ENCODE peak calls at places on chromosome 2, in eight cellular contexts. A is aorta; H is IMR-90; P is CD8-positive, alpha-beta T cell; S is GM23338; V is astrocyte; N is uterus; I is mesendoderm. X is an unnamed sample. For H3K27me3 and H3K36me3, the result is how much of the 10 kb centered on the place peaks cover.

GRCh38 chr2:239302808-239303557 is 97.8 kb downstream of the HDAC4 start:
- DNase-seq in A (peak), H (no peak), P (no peak), S (no peak), V (no peak), N (peak), I (no peak), X (no peak)

GRCh38 chr2:18792684-18793083 is 203.3 kb upstream of the NT5C1B start:
- DNase-seq in A (no peak), H (no peak), P (no peak), S (no peak), V (no peak), N (no peak), I (no peak), X (no peak)

GRCh38 chr2:233571001-233571400 is 4.4 kb upstream of the USP40 start:
- DNase-seq in A (no peak), H (no peak), P (no peak), S (no peak), V (no peak), N (no peak), I (no peak), X (no peak)

GRCh38 chr2:71070294-71071025 is 2.0 kb downstream of the NAGK start:
- DNase-seq in A (no peak), H (peak), P (no peak), S (peak), V (no peak), N (no peak), I (peak), X (no peak)

GRCh38 chr2:66874411-66874810 is 439.5 kb downstream of the MEIS1 start:
- DNase-seq in A (no peak), H (peak), P (no peak), S (no peak), V (peak), N (no peak), I (no peak), X (no peak)

GRCh38 chr2:199404841-199405240 is 52.9 kb downstream of the SATB2 start:
- DNase-seq in A (no peak), H (peak), P (no peak), S (no peak), V (peak), N (no peak), I (no peak), X (no peak)

GRCh38 chr2:199771948-199772692 is 78.9 kb downstream of the FTCDNL1 start:
- DNase-seq in A (no peak), H (no peak), P (no peak), S (no peak), V (no peak), N (no peak), I (no peak), X (no peak)

GRCh38 chr2:189300917-189301316 is 121.4 kb upstream of the COL5A2 start:
- DNase-seq in A (no peak), H (no peak), P (peak), S (no peak), V (no peak), N (no peak), I (no peak), X (no peak)

GRCh38 chr2:102020596-102021170 is 28.9 kb downstream of the IL1R2 start:
- DNase-seq in A (peak), H (peak), P (peak), S (peak), V (peak), N (peak), I (peak), X (peak)

GRCh38 chr2:7706791-7707190 is 789.6 kb downstream of the RNF144A start:
- DNase-seq in A (no peak), H (no peak), P (no peak), S (no peak), V (no peak), N (no peak), I (no peak), X (peak)

GRCh38 chr2:9538000-9538507 is 17.6 kb downstream of the ADAM17 start:
- DNase-seq in A (no peak), H (peak), P (no peak), S (no peak), V (peak), N (no peak), I (no peak), X (no peak)

GRCh38 chr2:36478332-36478738 is 119.6 kb downstream of the FEZ2 start:
- DNase-seq in A (peak), H (peak), P (no peak), S (no peak), V (peak), N (no peak), I (no peak), X (peak)

GRCh38 chr2:70552501-70553333 is 909 bp downstream of the TGFA start:
- DNase-seq in A (no peak), H (no peak), P (peak), S (peak), V (no peak), N (no peak), I (peak), X (no peak)

GRCh38 chr2:110713508-110714362 is 18.6 kb upstream of the ACOXL start:
- DNase-seq in A (no peak), H (no peak), P (no peak), S (no peak), V (no peak), N (no peak), I (peak), X (no peak)

GRCh38 chr2:38434595-38434994 is 57.5 kb upstream of the ATL2 start:
- DNase-seq in A (no peak), H (no peak), P (no peak), S (no peak), V (no peak), N (no peak), I (no peak), X (no peak)

GRCh38 chr2:196177124-196177523 is 5.7 kb upstream of the STK17B start:
- DNase-seq in A (no peak), H (no peak), P (no peak), S (no peak), V (no peak), N (no peak), I (peak), X (no peak)

GRCh38 chr2:220981926-220982325 is 590.2 kb downstream of the EPHA4 start:
- DNase-seq in A (no peak), H (no peak), P (no peak), S (no peak), V (no peak), N (no peak), I (no peak), X (no peak)

GRCh38 chr2:151943461-151943860 is 115.2 kb upstream of the ARL5A start:
- DNase-seq in A (no peak), H (no peak), P (no peak), S (no peak), V (no peak), N (no peak), I (no peak), X (no peak)

GRCh38 chr2:94982661-94983060 is 42.8 kb upstream of the MAL start:
- DNase-seq in A (no peak), H (peak), P (no peak), S (no peak), V (no peak), N (no peak), I (no peak), X (no peak)

GRCh38 chr2:137910641-137911040 is 53.6 kb upstream of the HNMT start:
- DNase-seq in A (no peak), H (peak), P (no peak), S (peak), V (no peak), N (no peak), I (peak), X (no peak)

GRCh38 chr2:240813231-240813921 is 6.6 kb downstream of the KIF1A start:
- DNase-seq in A (peak), H (no peak), P (peak), S (no peak), V (no peak), N (no peak), I (no peak), X (no peak)

GRCh38 chr2:168434164-168434563 is 21.9 kb upstream of the CERS6 start:
- DNase-seq in A (no peak), H (no peak), P (no peak), S (no peak), V (no peak), N (no peak), I (no peak), X (no peak)

GRCh38 chr2:207967121-207967520 is 58.2 kb downstream of the PLEKHM3 start:
- DNase-seq in A (no peak), H (no peak), P (no peak), S (no peak), V (no peak), N (no peak), I (peak), X (no peak)

GRCh38 chr2:160309585-160309984 is 109.5 kb upstream of the ITGB6 start:
- DNase-seq in A (no peak), H (peak), P (no peak), S (peak), V (no peak), N (no peak), I (peak), X (no peak)

GRCh38 chr2:63735931-63736820 is 105.5 kb upstream of the UGP2 start:
- DNase-seq in A (no peak), H (peak), P (no peak), S (no peak), V (peak), N (no peak), I (no peak), X (peak)

GRCh38 chr2:86818967-86819366 is 28.3 kb upstream of the CD8A start:
- DNase-seq in A (no peak), H (no peak), P (no peak), S (no peak), V (no peak), N (no peak), I (no peak), X (no peak)

GRCh38 chr2:45649855-45650806 is 1.3 kb upstream of the PRKCE start:
- DNase-seq in A (peak), H (peak), P (peak), S (peak), V (peak), N (peak), I (peak), X (peak)

GRCh38 chr2:46849741-46850474 is 65.7 kb downstream of the MCFD2 start:
- DNase-seq in A (peak), H (peak), P (no peak), S (no peak), V (peak), N (peak), I (no peak), X (no peak)

GRCh38 chr2:39504790-39505335 is 67.8 kb upstream of the MAP4K3 start:
- DNase-seq in A (no peak), H (peak), P (no peak), S (no peak), V (peak), N (no peak), I (no peak), X (no peak)

GRCh38 chr2:78304678-78305077 is 720.8 kb upstream of the REG3G start:
- DNase-seq in A (no peak), H (no peak), P (no peak), S (peak), V (no peak), N (no peak), I (no peak), X (no peak)

GRCh38 chr2:43324589-43325447 is 98.4 kb upstream of the ZFP36L2 start:
- DNase-seq in A (peak), H (no peak), P (no peak), S (no peak), V (no peak), N (peak), I (no peak), X (no peak)

GRCh38 chr2:61177727-61178549 is 15.9 kb downstream of the C2orf74 start:
- DNase-seq in A (peak), H (peak), P (peak), S (peak), V (peak), N (peak), I (peak), X (peak)

GRCh38 chr2:161484061-161484460 is 68.0 kb downstream of the TBR1 start:
- DNase-seq in A (no peak), H (no peak), P (no peak), S (no peak), V (no peak), N (no peak), I (no peak), X (no peak)

GRCh38 chr2:132448771-132449170 is 32.2 kb downstream of the GPR39 start:
- DNase-seq in A (no peak), H (peak), P (no peak), S (peak), V (no peak), N (no peak), I (peak), X (no peak)

GRCh38 chr2:128440666-128441340 is 122.1 kb upstream of the HS6ST1 start:
- DNase-seq in A (no peak), H (no peak), P (no peak), S (no peak), V (no peak), N (no peak), I (no peak), X (no peak)

GRCh38 chr2:28164280-28164801 is 228.3 kb upstream of the FOSL2 start:
- DNase-seq in A (no peak), H (peak), P (no peak), S (no peak), V (no peak), N (no peak), I (no peak), X (no peak)

DNA sequence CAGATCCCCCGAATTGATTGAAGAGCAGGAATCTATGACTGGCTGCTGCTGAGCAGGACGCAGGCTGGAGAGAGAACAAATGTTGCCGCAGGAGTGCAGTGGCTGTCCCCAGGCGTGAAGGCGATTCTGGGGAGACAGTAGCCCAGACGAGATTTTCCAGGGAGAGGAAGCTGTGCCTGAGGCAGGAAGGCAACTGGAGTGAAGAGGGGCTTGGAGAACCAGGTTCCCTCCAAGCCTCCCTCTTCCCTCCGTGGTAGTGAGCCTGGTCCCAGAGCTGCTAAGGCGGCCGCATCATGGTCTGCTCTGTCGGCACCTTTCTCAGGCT is 1.3 kb upstream of the NPPC start:
- DNase-seq in A (peak), H (no peak), P (no peak), S (no peak), V (no peak), N (no peak), I (no peak), X (no peak)
- H3K27me3 ChIP-seq in A (under half), H (half or more), P (under half), S (half or more), V (half or more), N (under half), I (under half), X (under half)

GRCh38 chr2:74527741-74528140 is 1.7 kb upstream of the DQX1 start:
- DNase-seq in A (no peak), H (no peak), P (no peak), S (no peak), V (no peak), N (no peak), I (no peak), X (no peak)
- H3K36me3 ChIP-seq in A (under half), H (under half), P (under half), S (under half), V (under half), N (under half), I (under half), X (half or more)

GRCh38 chr2:205680903-205681302 is 1.4 kb upstream of the NRP2 start:
- DNase-seq in A (no peak), H (no peak), P (no peak), S (no peak), V (no peak), N (no peak), I (peak), X (no peak)

GRCh38 chr2:205683179-205683978 is 1.1 kb downstream of the NRP2 start:
- DNase-seq in A (no peak), H (peak), P (no peak), S (no peak), V (peak), N (no peak), I (no peak), X (no peak)

GRCh38 chr2:205681836-205682238 is 464 bp upstream of the NRP2 start:
- DNase-seq in A (no peak), H (no peak), P (no peak), S (peak), V (no peak), N (peak), I (peak), X (no peak)

GRCh38 chr2:205683991-205684390 is 1.7 kb downstream of the NRP2 start:
- DNase-seq in A (no peak), H (no peak), P (no peak), S (no peak), V (no peak), N (no peak), I (no peak), X (no peak)

DNA sequence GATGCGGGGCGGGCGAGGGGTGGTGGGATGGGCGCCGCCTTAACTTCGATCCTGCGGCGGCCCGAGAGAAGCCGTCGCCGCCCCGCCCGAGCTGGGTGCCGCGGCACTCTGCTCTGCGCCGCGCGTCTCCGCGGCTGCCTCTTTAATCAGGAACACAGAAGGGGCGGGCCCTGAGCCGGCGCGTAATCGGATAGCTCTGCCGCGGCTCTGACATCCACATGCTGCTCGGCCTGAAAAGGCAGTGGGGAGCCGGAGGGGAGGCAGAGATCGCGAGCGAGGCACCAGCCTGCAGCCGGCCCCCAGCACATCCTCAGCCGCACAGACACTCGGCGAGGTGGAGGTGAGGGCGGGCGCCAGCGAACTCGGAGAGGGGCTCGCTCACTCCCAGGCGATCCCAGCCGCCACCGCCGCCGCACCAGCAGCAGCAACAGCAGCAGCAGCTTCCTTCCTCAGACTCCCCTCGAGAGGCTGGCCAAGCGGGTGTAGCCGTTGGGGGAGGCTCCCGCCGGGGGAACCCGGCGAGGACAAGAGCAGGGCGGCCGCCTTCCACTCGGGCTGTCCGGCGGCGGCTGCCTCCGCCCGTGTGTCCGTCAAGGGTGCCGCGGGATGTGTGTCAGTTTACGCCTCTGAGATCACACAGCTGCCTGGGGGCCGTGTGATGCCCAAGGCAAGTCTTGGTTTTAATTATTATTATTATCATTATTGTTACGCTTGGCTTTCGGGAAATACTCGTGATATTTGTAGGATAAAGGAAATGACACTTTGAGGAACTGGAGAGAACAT is at the start of gene NRP2:
- DNase-seq in A (peak), H (peak), P (peak), S (peak), V (peak), N (peak), I (peak), X (peak)
- H3K27me3 ChIP-seq in A (under half), H (under half), P (under half), S (half or more), V (under half), N (under half), I (under half), X (under half)

DNA sequence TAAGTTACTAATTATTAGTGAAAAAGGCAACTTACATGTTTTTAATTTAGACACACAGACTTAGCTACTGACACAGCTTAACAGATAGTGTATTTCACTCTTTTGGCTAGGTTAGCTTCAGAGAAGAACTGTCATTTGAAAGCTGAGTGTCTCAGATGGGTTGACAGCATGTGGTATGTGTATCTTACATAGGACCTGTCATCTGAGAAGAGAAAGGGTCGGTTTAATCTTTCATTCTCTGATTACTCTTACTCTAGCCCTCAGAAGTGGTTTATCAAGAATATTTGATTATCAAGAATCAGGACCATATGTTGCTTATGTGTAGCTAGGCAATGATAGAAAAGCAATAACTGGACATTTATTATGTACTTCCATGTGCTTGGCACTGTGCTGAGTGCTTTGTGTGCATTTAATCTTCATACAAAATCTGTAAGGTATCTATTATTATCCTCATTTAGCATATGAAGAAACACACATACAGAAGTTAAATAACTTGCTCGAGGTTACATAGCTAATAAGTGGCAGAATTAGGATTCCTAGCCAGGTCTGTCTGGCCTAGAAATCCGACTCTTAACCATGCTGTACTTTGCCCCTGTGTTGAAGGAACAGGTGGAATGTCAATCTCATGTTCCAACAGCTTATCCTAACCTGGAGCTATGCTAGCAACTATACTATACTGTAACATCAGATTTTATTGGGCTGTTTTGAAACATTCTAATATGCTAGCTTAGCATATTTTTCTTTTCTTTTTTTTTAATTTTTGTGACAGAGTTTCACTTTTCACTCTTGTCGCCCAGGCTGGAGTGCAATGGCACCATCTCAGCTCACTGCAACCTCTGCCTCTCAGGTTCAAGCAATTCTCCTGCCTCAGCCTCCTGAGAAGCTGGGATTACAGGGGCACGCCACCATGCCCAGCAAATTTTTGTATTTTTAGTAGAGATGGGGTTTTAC is 28.4 kb downstream of the CFLAR start:
- DNase-seq in A (no peak), H (no peak), P (no peak), S (no peak), V (no peak), N (no peak), I (no peak), X (no peak)
- H3K36me3 ChIP-seq in A (under half), H (under half), P (under half), S (under half), V (under half), N (under half), I (under half), X (under half)

GRCh38 chr2:213561759-213562158 is 277.5 kb downstream of the SPAG16 start:
- DNase-seq in A (no peak), H (no peak), P (no peak), S (no peak), V (no peak), N (no peak), I (no peak), X (no peak)
- H3K27me3 ChIP-seq in A (under half), H (under half), P (under half), S (under half), V (under half), N (under half), I (under half), X (under half)

GRCh38 chr2:106144621-106145331 is 49.3 kb downstream of the UXS1 start:
- DNase-seq in A (no peak), H (no peak), P (peak), S (no peak), V (no peak), N (no peak), I (no peak), X (no peak)
- H3K36me3 ChIP-seq in A (under half), H (under half), P (under half), S (under half), V (under half), N (under half), I (under half), X (under half)